ENCODE peak calls at places on chromosome 7, in five cellular contexts. X is stomach, Y is upper lobe of left lung, P is ovary, K is sigmoid colon. R is an unnamed sample.

GRCh38 chr7:26307226-26307625 is 15.6 kb downstream of the SNX10 start:
- DNase-seq in X (no peak), P (no peak), Y (no peak), K (no peak), R (peak)

GRCh38 chr7:47552631-47553030 is 29.3 kb downstream of the TNS3 start:
- DNase-seq in K (no peak), Y (no peak), P (no peak), X (peak), R (peak)

GRCh38 chr7:77200542-77200941 is 923 bp upstream of the FGL2 start:
- DNase-seq in Y (no peak), K (no peak), X (no peak), P (no peak), R (no peak)

GRCh38 chr7:5774136-5774535 is 7.3 kb downstream of the RNF216 start:
- DNase-seq in X (no peak), Y (no peak), P (no peak), K (peak), R (no peak)

GRCh38 chr7:156121434-156121833 is 309.2 kb upstream of the SHH start:
- DNase-seq in P (no peak), Y (peak), X (no peak), K (no peak), R (no peak)

GRCh38 chr7:2680792-2681490 is 7.1 kb upstream of the AMZ1 start:
- DNase-seq in P (peak), Y (peak), X (peak), K (peak), R (peak)

GRCh38 chr7:34158311-34158710 is 253.0 kb downstream of the BMPER start:
- DNase-seq in Y (no peak), P (no peak), X (no peak), K (peak), R (peak)

GRCh38 chr7:2452074-2452507 is 24.1 kb downstream of the GRIFIN start:
- DNase-seq in P (no peak), X (no peak), Y (peak), K (no peak), R (no peak)

GRCh38 chr7:3152714-3153113 is 109.0 kb upstream of the CARD11 start:
- DNase-seq in K (peak), P (no peak), Y (no peak), X (no peak), R (no peak)

GRCh38 chr7:84665339-84665738 is 470.8 kb upstream of the SEMA3A start:
- DNase-seq in Y (no peak), X (no peak), P (no peak), K (no peak), R (no peak)

DNA sequence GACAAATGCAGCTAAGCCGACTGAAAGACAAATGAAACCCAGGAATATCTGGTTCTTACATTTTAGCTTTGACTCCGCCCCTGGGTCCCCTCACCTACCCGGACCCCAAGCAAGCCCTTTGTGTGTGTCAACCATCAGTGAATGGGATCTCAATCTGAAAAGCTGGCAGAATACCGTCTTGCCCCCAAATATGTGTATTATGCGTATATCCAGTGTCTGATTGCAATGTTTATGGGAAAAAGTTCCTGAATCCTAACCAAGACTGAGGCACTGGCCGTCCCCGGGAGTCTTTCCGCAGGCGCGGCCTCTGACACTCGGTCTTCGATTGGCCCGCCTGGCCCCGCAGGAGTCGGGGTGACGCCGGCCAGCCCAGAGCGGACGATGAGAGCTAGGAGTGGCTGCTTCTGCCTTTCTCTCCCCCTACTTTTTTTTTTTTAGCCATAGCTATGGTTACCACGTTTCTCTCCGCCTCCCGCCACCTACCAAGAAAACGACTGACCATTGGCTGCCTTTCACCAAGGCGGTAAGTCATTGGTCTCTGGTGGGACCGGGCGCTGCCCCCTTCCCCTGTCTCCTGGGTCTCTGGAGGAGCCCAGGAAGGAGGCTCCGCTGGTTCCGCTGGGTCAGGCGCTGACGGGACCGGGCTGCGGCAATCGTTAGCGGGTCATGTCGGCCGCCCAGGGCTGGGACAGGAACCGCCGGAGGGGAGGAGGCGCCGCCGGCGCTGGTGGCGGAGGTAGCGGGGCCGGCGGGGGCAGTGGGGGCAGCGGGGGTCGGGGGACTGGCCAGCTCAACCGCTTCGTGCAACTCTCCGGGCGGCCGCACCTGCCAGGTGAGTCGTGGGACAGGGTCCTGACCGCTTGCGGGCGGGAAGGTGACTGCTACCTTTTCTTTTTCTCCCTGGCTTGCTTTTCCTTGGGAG is at the start of gene KLHDC10:
- DNase-seq in Y (peak), K (peak), X (peak), P (peak), R (peak)
- TF ChIP-seq EP300 in Y (no peak), K (no peak), X (no peak), P (no peak), R (peak)

DNA sequence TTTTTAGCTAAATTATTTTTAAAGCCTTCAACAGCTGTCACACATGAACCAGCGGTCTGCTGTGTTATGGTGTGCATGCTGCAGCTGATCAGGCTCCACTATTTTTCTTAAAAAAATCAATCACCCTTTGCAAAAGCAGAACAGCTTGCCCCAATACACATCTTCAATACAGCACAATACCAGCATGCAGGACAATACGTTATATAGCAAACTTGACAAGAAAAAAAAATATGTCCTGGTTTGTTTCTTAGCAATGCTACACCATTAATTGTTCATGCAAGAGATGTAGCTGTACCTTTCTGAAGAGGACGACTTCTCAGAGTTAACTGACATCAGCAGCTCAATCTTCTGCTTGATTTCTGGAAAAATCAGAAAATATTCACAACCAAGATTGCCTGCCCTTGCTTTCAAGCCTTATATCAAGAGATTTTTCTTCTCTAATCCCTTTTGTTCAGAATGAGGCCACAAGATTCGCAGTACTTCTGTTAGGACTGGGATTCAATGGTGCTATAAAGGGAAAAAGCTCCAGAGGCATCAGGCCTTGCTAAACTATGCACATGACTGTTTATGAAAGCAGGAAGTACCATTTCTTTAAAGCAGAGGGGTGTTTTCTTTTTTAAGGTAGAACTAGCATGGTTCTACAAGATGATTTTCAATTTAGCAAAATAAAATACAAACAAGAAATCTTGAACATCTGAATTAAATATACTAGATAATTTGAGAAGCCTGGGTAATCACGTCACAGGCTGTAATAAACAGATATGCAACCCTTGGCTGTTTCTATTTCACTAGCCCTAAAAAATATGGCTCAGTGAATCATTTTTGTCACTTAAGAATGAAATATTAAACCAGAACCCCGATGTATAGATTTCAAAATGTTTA is 120.0 kb downstream of the SRPK2 start:
- DNase-seq in X (no peak), Y (no peak), K (no peak), P (no peak), R (no peak)
- TF ChIP-seq POLR2A in X (no peak), Y (peak), K (no peak), P (no peak), R (peak)

GRCh38 chr7:124989911-124990310 is 60.3 kb upstream of the POT1 start:
- DNase-seq in X (no peak), P (no peak), K (no peak), Y (no peak), R (no peak)
- TF ChIP-seq EP300 in X (no peak), P (no peak), K (no peak), Y (no peak), R (no peak)

DNA sequence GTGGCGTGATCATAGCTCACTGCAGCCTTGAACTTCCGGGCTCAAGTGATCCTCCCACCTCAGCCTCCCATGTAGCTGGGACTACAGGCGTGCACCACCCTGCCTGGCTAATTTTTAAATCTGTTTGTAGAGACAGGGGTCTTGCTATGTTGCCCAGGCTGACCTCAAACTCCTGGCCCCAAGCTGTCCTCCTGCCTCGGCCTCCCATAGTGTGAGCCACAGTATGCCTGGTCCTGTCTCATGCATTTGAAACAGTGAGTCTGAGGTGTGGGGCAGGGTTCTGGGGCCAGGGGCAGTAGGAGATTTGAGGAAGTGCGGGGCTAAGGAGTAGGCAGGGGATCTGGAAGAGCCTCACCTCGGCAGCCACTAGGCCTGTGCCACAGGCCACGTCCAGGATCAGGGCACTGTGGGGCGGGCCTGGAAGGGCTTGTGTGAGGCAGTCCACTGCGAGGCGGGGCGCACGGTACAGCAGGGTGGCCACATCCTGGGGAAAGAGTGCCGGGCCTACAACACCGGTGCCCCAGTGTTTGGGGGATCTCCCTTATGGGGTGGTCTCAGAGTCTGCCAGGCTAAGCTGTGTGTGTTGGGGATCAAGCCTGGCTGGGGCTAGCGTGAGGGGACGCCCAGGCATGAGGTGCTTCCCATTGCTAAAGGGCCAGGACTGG is 1.5 kb downstream of the METTL27 start:
- DNase-seq in P (no peak), K (no peak), Y (peak), X (no peak), R (no peak)
- TF ChIP-seq POLR2A in P (no peak), K (no peak), Y (no peak), X (no peak), R (no peak)

DNA sequence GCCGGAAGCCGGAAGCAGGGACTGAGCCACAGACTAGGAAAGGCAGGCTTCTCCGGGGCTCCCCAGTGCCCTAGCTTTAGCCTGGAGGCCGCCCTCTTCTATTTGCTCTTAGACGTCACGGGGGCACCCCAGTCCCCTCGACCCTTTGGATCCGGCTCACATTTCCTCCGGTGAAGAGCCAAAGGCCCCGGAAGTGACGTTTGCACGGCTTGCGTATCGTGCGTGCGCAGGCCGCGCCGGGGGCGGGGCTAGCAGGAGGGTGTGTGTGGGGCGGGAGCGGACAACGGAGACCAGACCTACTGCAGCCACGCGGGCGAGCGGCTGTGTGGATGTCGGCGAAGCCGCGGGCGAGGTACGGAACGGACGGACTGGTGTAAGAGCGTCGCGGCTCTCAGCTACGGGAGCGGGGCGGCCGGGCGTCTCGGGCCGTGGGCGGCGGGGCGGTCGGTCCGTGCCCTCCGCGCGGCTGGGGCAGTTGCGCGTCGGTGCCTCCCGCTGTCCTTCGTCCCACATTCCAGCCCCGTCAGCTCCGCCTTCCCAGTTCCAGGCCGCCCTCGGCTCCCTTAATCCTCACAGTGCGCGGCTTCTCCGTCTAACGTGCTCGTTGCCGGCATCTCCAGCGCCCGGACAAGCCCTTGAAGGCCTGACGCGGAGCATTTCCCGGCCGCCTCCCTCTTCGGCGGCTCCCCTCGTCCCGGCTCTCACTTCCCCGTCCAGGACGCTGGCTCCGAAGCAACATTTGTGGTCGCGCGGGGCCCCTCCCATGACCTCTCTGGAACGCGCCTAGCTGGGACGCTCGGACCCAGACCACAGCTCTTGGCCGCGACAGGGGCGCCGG is 25.8 kb downstream of the KCTD7 start:
- DNase-seq in K (peak), P (peak), Y (peak), X (peak), R (peak)
- TF ChIP-seq EP300 in K (peak), P (peak), Y (no peak), X (peak), R (peak)